ENCODE peak calls at places on chromosomes 4 and X, in four cellular contexts. A is GM13976; Z is aorta; K is CD8-positive, alpha-beta memory T cell. V is an unnamed sample.

GRCh38 chr4:80183196-80184052 is 13.9 kb upstream of the PRDM8 start:
- DNase-seq in Z (peak), K (peak), A (no peak), V (peak)

GRCh38 chr4:72006576-72006975 is 25.2 kb upstream of the NPFFR2 start:
- DNase-seq in K (no peak), A (no peak), Z (no peak), V (no peak)

GRCh38 chr4:55608591-55608990 is 16.5 kb upstream of the PDCL2 start:
- DNase-seq in A (no peak), Z (no peak), K (no peak), V (no peak)

GRCh38 chr4:89123418-89123817 is 12.1 kb downstream of the TIGD2 start:
- DNase-seq in A (no peak), K (no peak), Z (no peak), V (no peak)

GRCh38 chr4:136863756-136864155 is 668.5 kb downstream of the PCDH18 start:
- DNase-seq in A (no peak), Z (no peak), K (no peak), V (no peak)

GRCh38 chr4:24805036-24805435 is 9.7 kb downstream of the SOD3 start:
- DNase-seq in A (no peak), K (no peak), Z (no peak), V (no peak)

GRCh38 chr4:76272582-76272981 is 21.1 kb downstream of the FAM47E start:
- DNase-seq in K (no peak), Z (no peak), A (no peak), V (no peak)

GRCh38 chrX:46710425-46710824 is 48.5 kb downstream of the SLC9A7 start:
- DNase-seq in A (no peak), K (no peak), Z (no peak), V (no peak)

GRCh38 chrX:1492421-1493012 is 39.8 kb upstream of the ASMTL start:
- DNase-seq in K (no peak), Z (no peak), A (no peak), V (no peak)

GRCh38 chrX:152139589-152139988 is 1.2 kb upstream of the MAGEA10 start:
- DNase-seq in K (no peak), A (no peak), Z (no peak), V (no peak)

GRCh38 chr4:39712819-39713607 is 15.1 kb downstream of the UBE2K start:
- DNase-seq in A (no peak), K (no peak), Z (no peak), V (no peak)

GRCh38 chr4:71230258-71230594 is 108.6 kb upstream of the SLC4A4 start:
- DNase-seq in A (no peak), Z (no peak), K (no peak), V (no peak)

GRCh38 chrX:10015711-10016515 is 48.8 kb downstream of the CLDN34 start:
- DNase-seq in Z (no peak), A (peak), K (peak), V (no peak)

GRCh38 chrX:97290199-97290598 is 406.5 kb downstream of the RPA4 start:
- DNase-seq in K (no peak), A (no peak), Z (no peak), V (no peak)

GRCh38 chr4:89136525-89136924 is 25.2 kb downstream of the TIGD2 start:
- DNase-seq in K (no peak), Z (no peak), A (no peak), V (no peak)

GRCh38 chr4:97998203-97998602 is 145.1 kb downstream of the STPG2 start:
- DNase-seq in K (no peak), A (no peak), Z (no peak), V (no peak)

GRCh38 chr4:107755841-107756356 is 35.9 kb upstream of the PAPSS1 start:
- DNase-seq in A (no peak), K (no peak), Z (no peak), V (no peak)

GRCh38 chr4:119629142-119629471 is 503 bp upstream of the PDE5A start:
- DNase-seq in A (no peak), K (no peak), Z (no peak), V (no peak)

GRCh38 chr4:63717384-63717783 is 691.9 kb downstream of the TECRL start:
- DNase-seq in A (no peak), K (no peak), Z (no peak), V (no peak)

GRCh38 chr4:41169256-41169655 is 45.1 kb downstream of the APBB2 start:
- DNase-seq in A (no peak), K (no peak), Z (no peak), V (no peak)

GRCh38 chrX:132776486-132777210 is 181.8 kb downstream of the HS6ST2 start:
- DNase-seq in A (no peak), Z (no peak), K (no peak), V (no peak)

GRCh38 chrX:48896611-48897011 is 957 bp downstream of the TIMM17B start:
- DNase-seq in A (no peak), Z (peak), K (no peak), V (no peak)

GRCh38 chr4:20506827-20507226 is 193.4 kb upstream of the PACRGL start:
- DNase-seq in K (no peak), A (no peak), Z (no peak), V (no peak)

GRCh38 chrX:24341795-24342194 is 18.6 kb upstream of the SUPT20HL1 start:
- DNase-seq in A (no peak), Z (no peak), K (no peak), V (no peak)

GRCh38 chr4:71186566-71187398 is 152.0 kb upstream of the SLC4A4 start:
- DNase-seq in K (peak), A (peak), Z (peak), V (peak)

GRCh38 chr4:6989331-6989923 is 53.7 kb upstream of the TADA2B start:
- DNase-seq in A (no peak), K (no peak), Z (no peak), V (no peak)

GRCh38 chrX:132488092-132488749 is 617 bp downstream of the MBNL3 start:
- DNase-seq in A (no peak), Z (no peak), K (no peak), V (no peak)

GRCh38 chr4:1026115-1026514 is 14.7 kb downstream of the FGFRL1 start:
- DNase-seq in A (peak), K (peak), Z (no peak), V (peak)

GRCh38 chr4:107866726-107867125 is 42.0 kb downstream of the SGMS2 start:
- DNase-seq in K (no peak), Z (no peak), A (no peak), V (no peak)

GRCh38 chr4:103424853-103425252 is 226.7 kb upstream of the CENPE start:
- DNase-seq in K (no peak), Z (no peak), A (no peak), V (no peak)

GRCh38 chr4:116413222-116413621 is 672.2 kb downstream of the TRAM1L1 start:
- DNase-seq in Z (no peak), K (no peak), A (no peak), V (no peak)

GRCh38 chr4:8607603-8608481 is 15.3 kb downstream of the CPZ start:
- DNase-seq in K (peak), Z (no peak), A (peak), V (no peak)

GRCh38 chr4:48137766-48138349 is 3.8 kb upstream of the TXK start:
- DNase-seq in Z (no peak), A (no peak), K (no peak), V (no peak)

GRCh38 chrX:44884944-44885343 is 12.0 kb downstream of the KDM6A start:
- DNase-seq in Z (no peak), K (no peak), A (no peak), V (no peak)

V was measured in CD8-positive, alpha-beta T cell.